ENCODE peak calls at places on chromosomes 11 and 22, in four cellular contexts. One of them, this sample, is unnamed.
A peak's percentile ranks its signal among the peaks of the same experiment; 100 is the strongest.

GRCh38 chr11:73404048-73404447 is 27.8 kb downstream of the RELT start:
- DNase-seq in GM23338: peak; percentile 73
- DNase-seq in IMR-90: peak; percentile 40
- DNase-seq in heart right ventricle: peak; percentile 72
- DNase-seq in this sample: peak; percentile 42

GRCh38 chr11:43542734-43543133 is 137.8 kb upstream of the HSD17B12 start:
- DNase-seq in heart right ventricle: no peak
- DNase-seq in IMR-90: no peak
- DNase-seq in GM23338: no peak
- DNase-seq in this sample: no peak

GRCh38 chr22:23847991-23848864 is 9.4 kb upstream of the DERL3 start:
- DNase-seq in heart right ventricle: no peak
- DNase-seq in IMR-90: no peak
- DNase-seq in GM23338: peak; percentile 66
- DNase-seq in this sample: no peak

GRCh38 chr11:18393581-18394299 is 623 bp upstream of the LDHA start:
- DNase-seq in IMR-90: no peak
- DNase-seq in GM23338: no peak
- DNase-seq in heart right ventricle: no peak
- DNase-seq in this sample: no peak

GRCh38 chr11:88208742-88209141 is 33.5 kb upstream of the RAB38 start:
- DNase-seq in heart right ventricle: no peak
- DNase-seq in IMR-90: no peak
- DNase-seq in GM23338: no peak
- DNase-seq in this sample: no peak

GRCh38 chr22:39348909-39349505 is 784 bp upstream of the SYNGR1 start:
- DNase-seq in GM23338: no peak
- DNase-seq in heart right ventricle: no peak
- DNase-seq in IMR-90: no peak
- DNase-seq in this sample: no peak

GRCh38 chr11:93031386-93031785 is 61.9 kb downstream of the MTNR1B start:
- DNase-seq in GM23338: peak; percentile 61
- DNase-seq in IMR-90: peak; percentile 82
- DNase-seq in heart right ventricle: no peak
- DNase-seq in this sample: no peak

GRCh38 chr11:93287434-93287833 is 43.1 kb upstream of the DEUP1 start:
- DNase-seq in heart right ventricle: no peak
- DNase-seq in IMR-90: no peak
- DNase-seq in GM23338: no peak
- DNase-seq in this sample: no peak

GRCh38 chr11:12922980-12923507 is 86.1 kb upstream of the RASSF10 start:
- DNase-seq in IMR-90: peak; percentile 47
- DNase-seq in heart right ventricle: no peak
- DNase-seq in GM23338: no peak
- DNase-seq in this sample: no peak

GRCh38 chr11:73359930-73360742 is 16.1 kb upstream of the RELT start:
- DNase-seq in heart right ventricle: no peak
- DNase-seq in IMR-90: peak; percentile 49
- DNase-seq in GM23338: peak; percentile 78
- DNase-seq in this sample: peak; percentile 45

GRCh38 chr22:38181453-38182200 is at the start of gene PLA2G6:
- DNase-seq in heart right ventricle: peak; percentile 99
- DNase-seq in IMR-90: peak; percentile 98
- DNase-seq in GM23338: peak; percentile 99
- DNase-seq in this sample: peak; percentile 98

GRCh38 chr11:71316701-71317100 is 64.3 kb upstream of the SHANK2 start:
- DNase-seq in GM23338: no peak
- DNase-seq in heart right ventricle: no peak
- DNase-seq in IMR-90: no peak
- DNase-seq in this sample: no peak

GRCh38 chr11:11370263-11371060 is 17.4 kb upstream of the CSNK2A3 start:
- DNase-seq in IMR-90: no peak
- DNase-seq in heart right ventricle: no peak
- DNase-seq in GM23338: no peak
- DNase-seq in this sample: no peak

GRCh38 chr11:116535120-116535519 is 237.7 kb downstream of the BUD13 start:
- DNase-seq in GM23338: no peak
- DNase-seq in heart right ventricle: no peak
- DNase-seq in IMR-90: no peak
- DNase-seq in this sample: no peak

GRCh38 chr11:134841972-134842371 is 429.9 kb upstream of the B3GAT1 start:
- DNase-seq in GM23338: no peak
- DNase-seq in heart right ventricle: no peak
- DNase-seq in IMR-90: no peak
- DNase-seq in this sample: no peak

GRCh38 chr22:38272373-38273134 is at the start of gene TMEM184B:
- DNase-seq in IMR-90: peak; percentile 58
- DNase-seq in GM23338: peak; percentile 82
- DNase-seq in heart right ventricle: peak; percentile 84
- DNase-seq in this sample: peak; percentile 75

GRCh38 chr22:38953577-38954413 is 3.6 kb upstream of the APOBEC3A start:
- DNase-seq in IMR-90: no peak
- DNase-seq in heart right ventricle: no peak
- DNase-seq in GM23338: no peak
- DNase-seq in this sample: no peak

GRCh38 chr22:45972091-45972867 is 4.7 kb downstream of the WNT7B start:
- DNase-seq in IMR-90: no peak
- DNase-seq in GM23338: peak; percentile 65
- DNase-seq in heart right ventricle: no peak
- DNase-seq in this sample: no peak

GRCh38 chr11:134154441-134154840 is 69.3 kb downstream of the NCAPD3 start:
- DNase-seq in IMR-90: no peak
- DNase-seq in heart right ventricle: no peak
- DNase-seq in GM23338: no peak
- DNase-seq in this sample: no peak

GRCh38 chr11:2995091-2995561 is 3.0 kb upstream of the NAP1L4 start:
- DNase-seq in IMR-90: no peak
- DNase-seq in heart right ventricle: no peak
- DNase-seq in GM23338: peak; percentile 36
- DNase-seq in this sample: no peak

GRCh38 chr11:693415-693831 is 1.6 kb downstream of the DEAF1 start:
- DNase-seq in heart right ventricle: no peak
- DNase-seq in IMR-90: no peak
- DNase-seq in GM23338: no peak
- DNase-seq in this sample: no peak

GRCh38 chr22:44658371-44658953 is 43.5 kb upstream of the PRR5 start:
- DNase-seq in heart right ventricle: peak; percentile 58
- DNase-seq in IMR-90: peak; percentile 62
- DNase-seq in GM23338: no peak
- DNase-seq in this sample: no peak

GRCh38 chr11:69574383-69575255 is 66.3 kb upstream of the CCND1 start:
- DNase-seq in heart right ventricle: no peak
- DNase-seq in GM23338: no peak
- DNase-seq in IMR-90: no peak
- DNase-seq in this sample: no peak

GRCh38 chr22:42613869-42614268 is 814 bp downstream of the POLDIP3 start:
- DNase-seq in heart right ventricle: no peak
- DNase-seq in GM23338: no peak
- DNase-seq in IMR-90: no peak
- DNase-seq in this sample: no peak

GRCh38 chr11:3849297-3849874 is 6.1 kb upstream of the STIM1 start:
- DNase-seq in IMR-90: peak; percentile 41
- DNase-seq in GM23338: peak; percentile 66
- DNase-seq in heart right ventricle: no peak
- DNase-seq in this sample: peak; percentile 54

GRCh38 chr11:12410006-12410728 is 32.8 kb downstream of the PARVA start:
- DNase-seq in heart right ventricle: no peak
- DNase-seq in GM23338: peak; percentile 38
- DNase-seq in IMR-90: peak; percentile 51
- DNase-seq in this sample: no peak

GRCh38 chr11:120808616-120809050 is 215.3 kb upstream of the TBCEL start:
- DNase-seq in IMR-90: no peak
- DNase-seq in heart right ventricle: no peak
- DNase-seq in GM23338: no peak
- DNase-seq in this sample: no peak

GRCh38 chr22:29695129-29695926 is 24.5 kb upstream of the CABP7 start:
- DNase-seq in GM23338: no peak
- DNase-seq in heart right ventricle: no peak
- DNase-seq in IMR-90: no peak
- DNase-seq in this sample: no peak
- TF ChIP-seq CTCF in GM23338: no peak
- TF ChIP-seq CTCF in heart right ventricle: no peak
- TF ChIP-seq CTCF in IMR-90: no peak
- TF ChIP-seq CTCF in this sample: no peak

DNA sequence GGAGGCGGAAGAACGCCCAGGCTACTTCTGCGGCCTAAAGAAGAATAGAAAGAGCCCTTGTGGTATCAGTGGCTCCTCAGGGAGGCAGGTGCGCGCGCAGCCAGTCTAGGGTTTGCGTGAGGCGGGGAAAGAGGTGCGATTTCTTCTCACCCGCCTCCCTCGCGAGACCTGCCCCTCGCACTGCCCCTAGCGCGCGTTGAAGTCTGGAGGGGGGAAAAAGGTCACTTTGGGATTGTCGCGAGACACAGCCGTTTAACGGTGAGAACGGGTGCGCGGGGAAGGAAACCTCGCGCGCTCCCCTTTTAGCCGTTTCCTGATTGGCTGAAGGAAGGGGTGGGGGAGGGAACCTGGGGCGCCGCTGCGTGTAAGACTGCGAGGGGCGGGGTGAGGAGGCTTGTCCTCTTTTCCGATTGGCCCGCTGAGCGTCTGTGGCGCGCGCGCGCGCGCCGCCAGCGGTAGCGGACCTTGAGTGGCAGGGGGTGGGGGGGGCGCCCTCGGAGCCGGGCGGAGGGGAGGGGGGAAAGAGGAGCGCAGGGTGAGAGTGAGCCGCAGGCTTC is at the start of gene ZFP91:
- DNase-seq in heart right ventricle: peak; percentile 97
- DNase-seq in GM23338: peak; percentile 99
- DNase-seq in IMR-90: peak; percentile 98
- DNase-seq in this sample: peak; percentile 82
- TF ChIP-seq CTCF in heart right ventricle: no peak
- TF ChIP-seq CTCF in GM23338: no peak
- TF ChIP-seq CTCF in IMR-90: no peak
- TF ChIP-seq CTCF in this sample: no peak

GRCh38 chr22:30601464-30601863 is 5.5 kb upstream of the TCN2 start:
- DNase-seq in IMR-90: no peak
- DNase-seq in GM23338: no peak
- DNase-seq in heart right ventricle: no peak
- DNase-seq in this sample: no peak

GRCh38 chr22:30598986-30599385 is 7.3 kb upstream of the PES1 start:
- DNase-seq in heart right ventricle: no peak
- DNase-seq in GM23338: no peak
- DNase-seq in IMR-90: peak; percentile 54
- DNase-seq in this sample: no peak

GRCh38 chr22:30600925-30601324 is 6.0 kb upstream of the TCN2 start:
- DNase-seq in heart right ventricle: no peak
- DNase-seq in IMR-90: no peak
- DNase-seq in GM23338: no peak
- DNase-seq in this sample: no peak

GRCh38 chr22:30604723-30605122 is 2.3 kb upstream of the TCN2 start:
- DNase-seq in heart right ventricle: no peak
- DNase-seq in GM23338: no peak
- DNase-seq in IMR-90: no peak
- DNase-seq in this sample: no peak

GRCh38 chr22:30602049-30602448 is 4.9 kb upstream of the TCN2 start:
- DNase-seq in heart right ventricle: no peak
- DNase-seq in IMR-90: peak; percentile 43
- DNase-seq in GM23338: peak; percentile 78
- DNase-seq in this sample: no peak
- TF ChIP-seq CTCF in heart right ventricle: peak; percentile 24
- TF ChIP-seq CTCF in IMR-90: peak; percentile 27
- TF ChIP-seq CTCF in GM23338: peak; percentile 68
- TF ChIP-seq CTCF in this sample: peak; percentile 53

GRCh38 chr11:47233989-47234668 is 14.5 kb downstream of the ACP2 start:
- DNase-seq in heart right ventricle: peak; percentile 25
- DNase-seq in GM23338: peak; percentile 68
- DNase-seq in IMR-90: peak; percentile 67
- DNase-seq in this sample: no peak
- TF ChIP-seq CTCF in heart right ventricle: peak; percentile 49
- TF ChIP-seq CTCF in GM23338: peak; percentile 65
- TF ChIP-seq CTCF in IMR-90: peak; percentile 50
- TF ChIP-seq CTCF in this sample: no peak

DNA sequence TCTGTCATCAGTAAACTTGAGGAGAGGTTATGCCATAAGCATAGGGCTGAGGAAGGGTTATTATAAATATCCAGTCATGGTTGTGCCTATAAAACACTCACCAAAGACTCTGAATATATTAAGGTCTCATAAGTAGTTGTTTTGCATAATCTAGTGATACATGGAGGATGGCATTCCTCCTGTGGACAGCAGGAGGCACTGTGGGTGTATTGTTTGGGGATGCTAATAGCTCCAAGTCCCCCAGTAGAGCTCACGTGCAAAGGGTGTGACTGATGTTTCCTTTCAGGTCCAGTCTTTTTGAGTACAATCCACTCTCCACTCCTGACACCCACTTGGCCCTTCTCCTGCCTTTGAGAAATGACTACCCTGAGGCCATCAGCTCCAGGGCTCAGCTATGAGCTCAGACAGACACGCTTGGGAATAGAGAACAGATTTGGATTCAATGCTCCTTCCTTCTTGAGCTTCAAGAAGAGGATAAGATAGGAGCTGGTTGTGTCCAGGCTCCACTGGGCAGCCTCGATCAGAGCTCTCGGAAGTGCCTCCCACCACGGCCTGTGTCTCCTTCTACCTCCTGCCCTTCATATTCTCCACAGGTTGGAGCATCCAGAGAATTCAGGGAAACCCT is 85.2 kb upstream of the IGLL5 start:
- DNase-seq in heart right ventricle: no peak
- DNase-seq in IMR-90: no peak
- DNase-seq in GM23338: peak; percentile 35
- DNase-seq in this sample: no peak
- TF ChIP-seq CTCF in heart right ventricle: peak; percentile 49
- TF ChIP-seq CTCF in IMR-90: peak; percentile 13
- TF ChIP-seq CTCF in GM23338: peak; percentile 57
- TF ChIP-seq CTCF in this sample: peak; percentile 41

DNA sequence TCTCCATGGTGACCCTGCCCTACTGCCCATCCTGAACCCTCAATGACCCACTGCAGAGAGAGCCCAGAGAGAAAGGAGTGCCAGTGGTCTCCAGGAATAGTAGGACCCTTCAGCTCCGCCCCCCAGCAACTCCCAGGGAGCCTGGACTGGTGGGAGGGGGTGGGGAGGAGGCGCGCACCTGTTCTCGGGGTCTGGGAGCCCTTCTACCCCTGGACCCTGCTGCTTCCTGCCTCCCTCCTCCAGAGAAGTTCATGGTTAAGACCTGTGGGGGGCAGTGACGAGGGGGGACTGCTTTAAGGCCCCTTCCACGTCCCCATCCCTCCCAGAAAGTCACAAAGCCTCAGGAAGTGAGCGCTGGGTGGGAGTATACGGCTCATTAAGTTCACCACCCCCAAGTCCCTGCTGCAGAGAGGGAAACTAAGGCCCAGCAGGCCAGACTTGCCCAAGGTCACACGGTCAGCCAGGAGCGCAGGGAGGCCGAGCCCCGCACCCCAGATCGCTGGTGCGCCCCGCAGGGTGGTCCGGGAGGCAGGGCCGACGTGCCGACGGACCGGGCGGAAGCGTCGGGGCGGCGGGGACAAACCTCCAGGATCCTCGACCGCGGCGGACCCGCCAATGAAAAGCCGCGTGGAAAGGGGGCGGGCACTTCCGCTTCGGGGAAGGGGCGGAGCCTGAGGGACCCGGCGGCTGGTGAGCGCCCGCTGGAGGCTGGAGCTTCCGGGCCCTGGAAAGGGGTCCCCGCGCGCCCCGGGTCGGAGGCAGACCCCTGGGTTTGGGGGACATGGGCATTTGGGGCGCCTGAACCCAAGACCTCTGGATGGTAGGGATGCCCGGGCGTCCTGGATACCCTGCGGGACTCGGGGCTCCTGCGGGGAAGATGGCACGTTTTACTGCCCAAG is at the start of the genes NUDT22 and TRPT1:
- DNase-seq in GM23338: peak; percentile 94
- DNase-seq in heart right ventricle: peak; percentile 93
- DNase-seq in IMR-90: peak; percentile 66
- DNase-seq in this sample: peak; percentile 91
- TF ChIP-seq CTCF in GM23338: peak; percentile 43
- TF ChIP-seq CTCF in heart right ventricle: no peak
- TF ChIP-seq CTCF in IMR-90: peak; percentile 12
- TF ChIP-seq CTCF in this sample: peak; percentile 47